ENCODE peak calls at places on chromosomes 7 and 10, in nine cellular contexts. B, Z, S, P, V, A, W, G and Y are unnamed samples.
A peak's percentile ranks its signal among the peaks of the same experiment; 100 is the strongest.

GRCh38 chr10:97549587-97550322 is 22.8 kb upstream of the ANKRD2 start:
- DNase-seq in B (no peak), Z (no peak), S (no peak), P (no peak), V (no peak), A (no peak), W (no peak), G (peak; percentile 69), Y (no peak)

GRCh38 chr10:110775022-110775379 is 96.7 kb upstream of the PDCD4 start:
- DNase-seq in B (no peak), Z (peak; percentile 28), S (no peak), P (no peak), V (no peak), A (no peak), W (no peak), G (no peak), Y (no peak)

GRCh38 chr7:138243430-138243829 is 167.2 kb downstream of the AKR1D1 start:
- DNase-seq in B (no peak), Z (no peak), S (peak; percentile 36), P (no peak), V (no peak), A (peak; percentile 67), W (no peak), G (peak; percentile 95), Y (no peak)

GRCh38 chr7:15007507-15007906 is 105.0 kb upstream of the DGKB start:
- DNase-seq in B (no peak), Z (no peak), S (no peak), P (no peak), V (peak; percentile 8), A (peak; percentile 38), W (no peak), G (peak; percentile 58), Y (no peak)

GRCh38 chr10:62106929-62107519 is 161.6 kb downstream of the RTKN2 start:
- DNase-seq in B (no peak), Z (no peak), S (no peak), P (no peak), V (no peak), A (no peak), W (no peak), G (no peak), Y (no peak)

GRCh38 chr7:45567713-45568112 is 6.5 kb upstream of the ADCY1 start:
- DNase-seq in B (no peak), Z (no peak), S (no peak), P (peak; percentile 63), V (no peak), A (no peak), W (no peak), G (no peak), Y (no peak)

GRCh38 chr10:114367041-114367675 is 37.1 kb downstream of the AFAP1L2 start:
- DNase-seq in B (no peak), Z (no peak), S (no peak), P (no peak), V (peak; percentile 43), A (no peak), W (no peak), G (no peak), Y (no peak)

GRCh38 chr10:72756674-72757385 is 64.9 kb downstream of the MCU start:
- DNase-seq in B (no peak), Z (no peak), S (no peak), P (no peak), V (no peak), A (no peak), W (no peak), G (peak; percentile 14), Y (no peak)

GRCh38 chr7:101595246-101595645 is 33.9 kb downstream of the MYL10 start:
- DNase-seq in B (no peak), Z (no peak), S (no peak), P (no peak), V (no peak), A (no peak), W (no peak), G (no peak), Y (no peak)

GRCh38 chr10:11210211-11210922 is 192.7 kb downstream of the CELF2 start:
- DNase-seq in B (no peak), Z (no peak), S (no peak), P (no peak), V (peak; percentile 59), A (no peak), W (no peak), G (no peak), Y (no peak)

GRCh38 chr7:919924-920341 is 34.5 kb downstream of the ADAP1 start:
- DNase-seq in B (peak; percentile 71), Z (no peak), S (peak; percentile 11), P (peak; percentile 75), V (no peak), A (no peak), W (peak; percentile 78), G (no peak), Y (no peak)

GRCh38 chr7:35646289-35647033 is 48.5 kb downstream of the HERPUD2 start:
- DNase-seq in B (no peak), Z (no peak), S (peak; percentile 21), P (no peak), V (peak; percentile 20), A (no peak), W (no peak), G (peak; percentile 14), Y (no peak)

GRCh38 chr10:116521424-116522305 is 24.1 kb upstream of the PNLIP start:
- DNase-seq in B (peak; percentile 17), Z (peak; percentile 43), S (no peak), P (no peak), V (peak; percentile 47), A (peak; percentile 62), W (no peak), G (peak; percentile 54), Y (peak; percentile 2)

GRCh38 chr7:131629203-131629871 is 72.9 kb upstream of the PODXL start:
- DNase-seq in B (no peak), Z (peak; percentile 65), S (no peak), P (no peak), V (no peak), A (peak; percentile 75), W (no peak), G (no peak), Y (no peak)

GRCh38 chr10:30554443-30554831 is 75.1 kb downstream of the LYZL2 start:
- DNase-seq in B (no peak), Z (no peak), S (no peak), P (no peak), V (no peak), A (no peak), W (no peak), G (no peak), Y (no peak)

DNA sequence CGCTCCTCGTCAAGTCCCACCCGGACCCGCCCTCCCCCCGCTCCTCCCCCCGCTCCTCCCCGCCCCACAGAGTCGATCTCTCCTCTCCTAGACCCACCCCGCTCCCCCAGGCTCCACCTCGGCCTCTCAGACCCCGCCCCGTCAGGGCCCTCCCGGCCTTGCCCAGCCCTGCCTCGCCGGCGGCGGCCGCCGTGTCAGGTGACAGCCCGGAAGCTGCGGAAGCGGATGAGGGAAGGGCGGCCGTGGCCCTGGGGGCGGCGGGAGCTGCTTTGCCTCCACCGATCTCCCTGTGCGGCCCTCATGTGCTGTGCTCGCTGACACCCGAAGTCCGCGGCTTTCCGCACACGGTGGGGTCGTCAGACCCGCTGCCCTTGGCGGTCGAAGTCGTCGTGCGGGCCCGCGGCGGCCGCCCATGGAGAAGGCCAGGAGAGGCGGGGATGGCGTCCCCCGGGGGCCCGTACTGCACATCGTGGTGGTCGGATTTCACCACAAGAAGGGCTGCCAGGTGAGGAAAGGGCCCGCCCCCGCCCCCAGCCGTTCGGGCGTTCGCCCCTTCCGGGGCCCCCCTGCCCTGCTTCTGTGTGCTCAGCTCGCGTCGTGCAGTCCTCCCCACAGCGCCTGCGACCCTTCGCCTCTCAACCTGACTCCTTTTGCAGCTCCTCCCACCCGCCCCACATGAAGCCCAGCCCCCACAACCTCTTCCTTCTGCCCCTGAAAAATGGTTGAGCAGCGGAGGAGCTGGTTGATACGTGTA is at the start of gene AVL9:
- DNase-seq in B (peak; percentile 99), Z (peak; percentile 82), S (peak; percentile 97), P (peak; percentile 98), V (peak; percentile 98), A (peak; percentile 95), W (peak; percentile 100), G (peak; percentile 98), Y (peak; percentile 80)
- TF ChIP-seq CTCF in B (no peak), Z (no peak), S (no peak), P (no peak), V (no peak), A (no peak), W (no peak), G (no peak), Y (no peak)

DNA sequence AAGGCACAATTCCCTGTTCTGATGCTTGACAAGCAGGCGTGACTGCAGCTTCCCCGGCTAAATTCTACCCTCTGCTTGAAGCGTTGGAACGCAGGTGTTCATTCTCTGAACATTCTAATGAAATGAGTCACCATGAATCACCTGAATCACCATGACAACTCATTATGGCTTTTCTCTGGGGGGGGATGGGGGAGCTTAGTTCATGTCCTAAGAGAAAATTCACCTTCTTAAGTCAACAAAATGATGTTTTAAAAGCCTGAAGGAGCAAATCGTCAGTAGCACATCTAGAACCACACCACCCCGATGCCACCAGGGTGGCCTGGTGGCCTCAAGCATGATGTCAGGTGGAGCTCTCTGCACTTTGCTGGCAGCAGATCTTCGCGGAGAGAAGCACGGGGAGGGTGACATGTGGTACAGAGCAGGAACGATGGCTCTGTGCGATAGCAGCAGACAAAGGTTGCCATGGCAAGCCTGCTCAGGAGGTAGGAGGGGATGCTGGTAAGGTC is 33.8 kb downstream of the DDC start:
- DNase-seq in B (no peak), Z (no peak), S (no peak), P (no peak), V (peak; percentile 11), A (peak; percentile 70), W (no peak), G (peak; percentile 46), Y (no peak)
- H3K4me3 ChIP-seq in B (no peak overlapping the region), Z (no peak overlapping the region), S (no peak overlapping the region), P (no peak overlapping the region), V (no peak overlapping the region), A (no peak overlapping the region), W (no peak overlapping the region), G (no peak overlapping the region), Y (no peak overlapping the region)

DNA sequence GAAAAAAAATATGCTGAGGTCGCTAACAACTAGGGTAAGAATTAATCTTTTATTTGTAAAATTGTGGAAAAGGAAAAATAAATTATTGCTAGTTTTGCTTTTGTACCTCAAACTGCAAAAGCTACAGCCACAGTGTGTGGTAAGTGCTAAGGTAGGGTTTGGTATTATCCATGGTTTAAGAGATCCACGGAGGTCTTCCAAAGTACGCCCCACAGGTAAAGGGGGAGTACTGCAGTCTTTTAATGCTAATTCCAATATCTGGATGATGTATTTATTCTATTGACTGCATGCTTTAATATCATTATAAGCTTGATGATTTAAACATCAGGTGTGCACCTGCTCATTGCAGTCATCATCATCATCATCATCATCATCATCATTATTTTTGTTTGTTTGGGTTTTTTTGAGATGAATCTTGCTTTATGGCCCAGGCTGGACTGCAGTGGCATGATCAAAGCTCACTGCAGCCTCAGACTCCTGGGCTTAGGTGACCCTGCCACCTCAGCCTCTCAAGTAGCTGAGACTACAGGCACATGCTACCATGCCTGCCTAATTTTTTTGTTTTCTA is 38.4 kb upstream of the BMS1 start:
- DNase-seq in B (no peak), Z (no peak), S (no peak), P (no peak), V (no peak), A (no peak), W (no peak), G (no peak), Y (no peak)
- TF ChIP-seq CTCF in B (no peak), Z (no peak), S (no peak), P (no peak), V (peak; percentile 2), A (no peak), W (no peak), G (peak; percentile 4), Y (no peak)

DNA sequence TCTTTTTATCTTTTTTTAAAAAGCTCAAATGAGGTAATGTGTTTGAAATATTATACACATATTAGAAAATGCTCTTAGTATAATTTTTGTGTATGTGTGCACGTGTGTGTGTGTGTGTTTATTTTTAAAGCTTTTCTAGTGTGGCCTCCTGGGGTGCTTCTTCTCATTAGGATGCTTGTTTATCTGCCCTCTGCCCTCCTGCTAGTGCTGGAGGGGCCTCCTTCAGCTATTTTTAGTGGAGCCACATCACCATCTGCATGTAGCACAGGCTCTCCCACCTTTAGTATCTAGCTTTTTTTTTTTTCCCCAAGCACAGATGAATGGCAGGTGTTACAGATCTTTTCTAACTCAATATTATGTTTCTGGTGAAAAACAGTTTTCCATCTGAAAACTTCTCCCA is 155.7 kb upstream of the TMEM229A start:
- DNase-seq in B (no peak), Z (no peak), S (no peak), P (no peak), V (no peak), A (no peak), W (no peak), G (peak; percentile 28), Y (no peak)
- H3K4me3 ChIP-seq in B (no peak overlapping the region), Z (no peak overlapping the region), S (no peak overlapping the region), P (no peak overlapping the region), V (no peak overlapping the region), A (no peak overlapping the region), W (no peak overlapping the region), G (no peak overlapping the region), Y (no peak overlapping the region)